ENCODE peak calls at places on chromosome 10, in ten cellular contexts. G is BE2C, H is psoas muscle, B is AG10803, O is HepG2, T is dorsolateral prefrontal cortex, R is fibroblast of mammary gland, D is H7, S is adipocyte, Y is cardiac muscle cell. K is an unnamed sample.
A peak's percentile ranks its signal among the peaks of the same experiment; 100 is the strongest.

GRCh38 chr10:79269969-79270368 is 77.3 kb upstream of the PPIF start:
- DNase-seq in G (peak; percentile 73), H (no peak), B (no peak), O (no peak), T (no peak), R (no peak), D (no peak), S (no peak), Y (no peak), K (no peak)

GRCh38 chr10:49138361-49138891 is 4.6 kb upstream of the FAM170B start:
- DNase-seq in G (no peak), H (peak; percentile 63), B (peak; percentile 92), O (no peak), T (no peak), R (peak; percentile 82), D (no peak), S (peak; percentile 47), Y (peak; percentile 23), K (no peak)

GRCh38 chr10:97888641-97889262 is 39.1 kb downstream of the GOLGA7B start:
- DNase-seq in G (peak; percentile 31), H (no peak), B (peak; percentile 66), O (no peak), T (no peak), R (peak; percentile 67), D (peak; percentile 93), S (peak; percentile 72), Y (peak; percentile 21), K (no peak)

GRCh38 chr10:4498763-4499251 is 327.2 kb upstream of the AKR1E2 start:
- DNase-seq in G (no peak), H (no peak), B (peak; percentile 96), O (no peak), T (no peak), R (peak; percentile 97), D (no peak), S (peak; percentile 90), Y (peak; percentile 84), K (no peak)

GRCh38 chr10:7507887-7508726 is 97.3 kb upstream of the SFMBT2 start:
- DNase-seq in G (no peak), H (no peak), B (no peak), O (no peak), T (no peak), R (no peak), D (no peak), S (no peak), Y (no peak), K (no peak)

GRCh38 chr10:77890097-77890496 is 36.5 kb downstream of the DLG5 start:
- DNase-seq in G (no peak), H (no peak), B (no peak), O (no peak), T (no peak), R (no peak), D (peak; percentile 84), S (no peak), Y (no peak), K (no peak)

GRCh38 chr10:112278871-112279270 is 4.3 kb upstream of the TECTB start:
- DNase-seq in G (no peak), H (no peak), B (no peak), O (no peak), T (no peak), R (no peak), D (peak; percentile 25), S (no peak), Y (no peak), K (no peak)

GRCh38 chr10:69662901-69663300 is 32.9 kb downstream of the FAM241B start:
- DNase-seq in G (no peak), H (no peak), B (no peak), O (no peak), T (no peak), R (no peak), D (peak; percentile 54), S (no peak), Y (no peak), K (no peak)

GRCh38 chr10:116274141-116274861 is 1.3 kb upstream of the GFRA1 start:
- DNase-seq in G (no peak), H (no peak), B (peak; percentile 37), O (no peak), T (no peak), R (no peak), D (peak; percentile 75), S (peak; percentile 44), Y (no peak), K (no peak)

GRCh38 chr10:116270691-116271592 is 2.1 kb downstream of the GFRA1 start:
- DNase-seq in G (no peak), H (peak; percentile 85), B (no peak), O (no peak), T (no peak), R (no peak), D (peak; percentile 82), S (peak; percentile 43), Y (no peak), K (no peak)

GRCh38 chr10:116272497-116273221 is at the start of gene GFRA1:
- DNase-seq in G (no peak), H (peak; percentile 72), B (no peak), O (no peak), T (peak; percentile 35), R (no peak), D (peak; percentile 91), S (peak; percentile 60), Y (peak; percentile 12), K (no peak)

GRCh38 chr10:116269612-116270011 is 3.4 kb downstream of the GFRA1 start:
- DNase-seq in G (no peak), H (peak; percentile 70), B (no peak), O (no peak), T (peak; percentile 37), R (no peak), D (peak; percentile 31), S (no peak), Y (no peak), K (no peak)

GRCh38 chr10:116271593-116272496 is 1.2 kb downstream of the GFRA1 start:
- DNase-seq in G (no peak), H (peak; percentile 68), B (no peak), O (no peak), T (peak; percentile 34), R (no peak), D (peak; percentile 74), S (peak; percentile 66), Y (no peak), K (no peak)
- H3K4me3 ChIP-seq in G (no peak overlapping the region), H (peak overlapping the region; percentile 71), B (peak overlapping the region; percentile 65), O (no peak overlapping the region), T (peak overlapping the region; percentile 62), R (peak overlapping the region; percentile 29), D (peak overlapping the region; percentile 57), S (peak overlapping the region; percentile 82), Y (peak overlapping the region; percentile 45), K (no peak overlapping the region)

DNA sequence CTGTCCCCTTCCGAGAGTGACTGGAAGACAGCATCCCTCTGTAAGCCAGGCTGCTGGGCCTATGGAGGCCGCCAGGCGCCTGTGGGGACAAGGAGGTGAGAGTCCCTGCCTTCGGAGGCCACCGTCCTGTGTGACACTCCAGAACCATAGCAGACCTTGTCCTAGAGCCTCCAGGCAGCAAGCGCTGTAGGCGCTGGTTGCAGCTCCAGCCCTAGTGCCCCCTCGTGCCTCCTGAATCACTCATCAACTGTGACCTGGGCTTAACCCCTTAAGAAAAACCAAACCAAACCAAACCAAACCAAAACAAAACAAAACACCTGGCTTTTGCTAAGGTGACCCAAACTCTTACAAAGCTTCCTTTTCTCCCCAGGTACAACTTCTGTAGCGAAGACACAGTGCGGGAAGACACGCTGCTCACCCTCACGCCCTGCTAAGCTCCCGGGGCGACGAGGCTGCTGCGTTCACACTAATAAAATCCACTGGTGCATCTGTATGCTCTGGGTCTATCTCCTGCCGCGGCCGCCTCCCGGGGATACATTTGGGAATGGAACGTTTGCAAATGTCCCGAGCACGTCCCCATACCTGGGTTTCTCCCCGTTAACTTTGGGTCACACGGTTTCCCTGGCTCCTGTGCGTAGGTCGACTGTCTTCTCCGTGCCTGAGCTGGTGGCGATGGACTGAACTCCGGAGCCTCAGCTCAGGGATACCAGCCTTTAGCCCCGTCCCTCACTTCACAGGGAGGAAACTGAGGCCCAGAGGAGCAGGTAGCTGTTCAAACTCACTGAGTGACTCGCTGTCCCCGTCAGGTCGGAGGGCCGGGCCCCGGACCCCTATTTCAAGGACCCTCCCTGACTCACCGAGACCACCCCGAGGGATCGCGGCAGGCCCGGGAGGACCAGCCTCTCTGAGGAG is 11.8 kb upstream of the PNLIPRP2 start:
- DNase-seq in G (no peak), H (no peak), B (no peak), O (no peak), T (no peak), R (no peak), D (peak; percentile 73), S (no peak), Y (no peak), K (no peak)
- H3K4me3 ChIP-seq in G (no peak overlapping the region), H (no peak overlapping the region), B (no peak overlapping the region), O (no peak overlapping the region), T (peak overlapping the region; percentile 38), R (no peak overlapping the region), D (peak overlapping the region; percentile 69), S (no peak overlapping the region), Y (peak overlapping the region; percentile 48), K (no peak overlapping the region)

GRCh38 chr10:102431452-102432124 is 786 bp downstream of the CUEDC2 start:
- DNase-seq in G (no peak), H (no peak), B (peak; percentile 53), O (no peak), T (no peak), R (peak; percentile 58), D (peak; percentile 61), S (peak; percentile 51), Y (peak; percentile 58), K (no peak)

GRCh38 chr10:102432162-102432950 is at the start of gene CUEDC2:
- DNase-seq in G (peak; percentile 93), H (peak; percentile 98), B (peak; percentile 96), O (peak; percentile 89), T (peak; percentile 98), R (peak; percentile 97), D (peak; percentile 96), S (peak; percentile 99), Y (peak; percentile 99), K (peak; percentile 90)

GRCh38 chr10:102435098-102435497 is 2.7 kb upstream of the CUEDC2 start:
- DNase-seq in G (no peak), H (no peak), B (no peak), O (no peak), T (no peak), R (no peak), D (no peak), S (no peak), Y (no peak), K (no peak)

GRCh38 chr10:102434251-102434913 is 2.0 kb upstream of the CUEDC2 start:
- DNase-seq in G (no peak), H (no peak), B (peak; percentile 66), O (peak; percentile 72), T (no peak), R (peak; percentile 81), D (peak; percentile 59), S (peak; percentile 77), Y (peak; percentile 87), K (no peak)

DNA sequence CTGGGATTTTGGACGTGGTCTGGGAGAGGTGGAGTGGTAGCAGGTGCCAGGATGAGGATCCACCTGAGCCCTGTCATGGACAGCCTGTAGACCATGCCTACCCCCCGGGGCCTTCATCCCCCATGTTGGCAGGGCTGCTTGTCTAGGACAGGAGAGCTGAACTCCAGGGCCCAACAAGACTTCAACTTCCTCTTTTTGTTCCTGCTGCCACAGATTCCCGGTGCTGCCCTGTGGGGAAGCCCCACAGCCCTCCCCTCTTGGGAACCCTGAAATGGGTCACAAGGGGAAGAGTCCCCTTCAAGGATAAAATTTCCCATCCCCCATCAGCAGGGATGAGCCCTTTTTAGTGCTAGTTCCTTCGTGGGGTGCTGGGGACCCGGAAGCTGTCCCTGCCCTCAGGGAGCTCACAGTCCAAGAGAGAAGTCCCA is 1.3 kb upstream of the CUEDC2 start:
- DNase-seq in G (no peak), H (no peak), B (no peak), O (no peak), T (no peak), R (no peak), D (no peak), S (no peak), Y (no peak), K (no peak)
- H3K4me3 ChIP-seq in G (no peak overlapping the region), H (no peak overlapping the region), B (no peak overlapping the region), O (peak overlapping the region; percentile 33), T (no peak overlapping the region), R (no peak overlapping the region), D (no peak overlapping the region), S (no peak overlapping the region), Y (no peak overlapping the region), K (no peak overlapping the region)

DNA sequence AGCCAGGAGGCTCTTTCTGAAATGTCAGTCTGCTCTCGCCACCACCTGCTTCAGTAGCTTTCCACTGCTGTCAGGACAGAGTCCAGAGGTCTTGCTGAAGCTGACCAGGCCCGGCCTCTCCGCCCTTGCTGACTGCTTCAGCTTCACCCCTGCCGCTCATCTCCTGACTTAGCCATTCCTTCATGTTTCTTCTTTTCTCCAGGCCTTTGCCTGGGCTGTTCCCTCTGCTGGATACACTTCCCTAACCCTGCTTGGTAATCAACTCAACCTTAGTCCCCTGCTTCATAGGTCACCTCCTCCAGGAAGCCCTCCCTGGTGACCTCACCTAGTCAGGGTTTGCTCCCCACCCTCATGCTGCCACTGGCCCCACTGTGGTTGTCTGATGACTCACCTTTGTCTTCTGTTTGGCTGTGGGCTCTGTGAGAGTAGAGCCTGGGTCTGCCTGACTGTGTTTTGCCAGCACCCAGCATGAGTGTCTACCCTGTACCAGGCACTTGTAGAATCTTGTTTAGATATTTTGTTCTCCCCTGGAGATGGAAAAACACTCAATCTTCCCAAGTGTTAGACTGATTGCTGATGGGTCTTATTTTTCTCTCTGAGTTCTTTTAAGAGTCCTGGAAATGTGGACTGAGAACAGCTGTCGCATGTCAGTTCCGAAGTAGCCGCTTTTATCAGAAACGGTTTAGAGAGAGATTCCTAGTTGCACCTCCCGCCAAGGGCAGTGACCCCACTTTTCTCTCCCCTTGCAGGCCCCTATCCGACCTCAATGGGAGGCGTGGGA is 134.1 kb downstream of the GRK5 start:
- DNase-seq in G (no peak), H (peak; percentile 40), B (peak; percentile 50), O (peak; percentile 72), T (no peak), R (peak; percentile 71), D (no peak), S (peak; percentile 42), Y (peak; percentile 74), K (no peak)
- H3K4me3 ChIP-seq in G (no peak overlapping the region), H (no peak overlapping the region), B (no peak overlapping the region), O (no peak overlapping the region), T (no peak overlapping the region), R (no peak overlapping the region), D (no peak overlapping the region), S (no peak overlapping the region), Y (no peak overlapping the region), K (no peak overlapping the region)